ENCODE peak calls at places on chromosome 2, in seven cellular contexts. P is progenitor cell of endocrine pancreas, I is amniotic epithelial cell, X is COR-L47, R is RWPE2, J is ACHN, Y is Karpas-422. Z is an unnamed sample.

GRCh38 chr2:224885836-224886547 is 156.3 kb downstream of the DOCK10 start:
- DNase-seq in P (no peak), I (peak), X (no peak), R (no peak), J (peak), Y (peak), Z (peak)

GRCh38 chr2:8543412-8544167 is 138.3 kb upstream of the ID2 start:
- DNase-seq in P (no peak), I (peak), X (no peak), R (peak), J (peak), Y (no peak), Z (peak)

GRCh38 chr2:108396845-108397244 is 19.1 kb downstream of the SULT1C4 start:
- DNase-seq in P (no peak), I (peak), X (no peak), R (no peak), J (peak), Y (peak), Z (no peak)

GRCh38 chr2:121365061-121365460 is 80.1 kb upstream of the TFCP2L1 start:
- DNase-seq in P (no peak), I (no peak), X (no peak), R (no peak), J (no peak), Y (no peak), Z (no peak)

GRCh38 chr2:164697688-164698290 is 76.5 kb upstream of the GRB14 start:
- DNase-seq in P (no peak), I (no peak), X (peak), R (no peak), J (peak), Y (peak), Z (no peak)

GRCh38 chr2:185335879-185336278 is 402.7 kb upstream of the FSIP2 start:
- DNase-seq in P (no peak), I (no peak), X (no peak), R (no peak), J (no peak), Y (no peak), Z (no peak)

GRCh38 chr2:85458611-85459563 is 40.4 kb downstream of the SH2D6 start:
- DNase-seq in P (no peak), I (peak), X (no peak), R (no peak), J (no peak), Y (no peak), Z (no peak)

GRCh38 chr2:238422940-238423339 is 3.8 kb upstream of the ASB1 start:
- DNase-seq in P (no peak), I (no peak), X (no peak), R (no peak), J (no peak), Y (no peak), Z (no peak)

GRCh38 chr2:225998653-225999052 is 599.1 kb downstream of the NYAP2 start:
- DNase-seq in P (no peak), I (peak), X (no peak), R (no peak), J (peak), Y (no peak), Z (no peak)

GRCh38 chr2:233209978-233210680 is 41.3 kb upstream of the ATG16L1 start:
- DNase-seq in P (no peak), I (peak), X (no peak), R (no peak), J (peak), Y (no peak), Z (no peak)

GRCh38 chr2:235458839-235459273 is 35.0 kb upstream of the AGAP1 start:
- DNase-seq in P (no peak), I (peak), X (no peak), R (peak), J (peak), Y (no peak), Z (peak)

GRCh38 chr2:24635181-24635580 is 144.1 kb downstream of the NCOA1 start:
- DNase-seq in P (no peak), I (peak), X (no peak), R (no peak), J (no peak), Y (peak), Z (no peak)

GRCh38 chr2:49858657-49859056 is 704.3 kb upstream of the FSHR start:
- DNase-seq in P (no peak), I (no peak), X (no peak), R (no peak), J (no peak), Y (no peak), Z (no peak)

GRCh38 chr2:219571311-219572236 is at the start of gene OBSL1:
- DNase-seq in P (peak), I (peak), X (peak), R (peak), J (peak), Y (no peak), Z (peak)

GRCh38 chr2:62287895-62288589 is 92.1 kb downstream of the B3GNT2 start:
- DNase-seq in P (no peak), I (peak), X (peak), R (peak), J (peak), Y (no peak), Z (peak)

GRCh38 chr2:163659224-163659623 is 76.6 kb downstream of the FIGN start:
- DNase-seq in P (no peak), I (peak), X (no peak), R (no peak), J (no peak), Y (no peak), Z (no peak)

GRCh38 chr2:3303583-3304406 is 73.8 kb downstream of the EIPR1 start:
- DNase-seq in P (peak), I (peak), X (peak), R (no peak), J (peak), Y (peak), Z (peak)

GRCh38 chr2:212409560-212409959 is 129.0 kb downstream of the ERBB4 start:
- DNase-seq in P (no peak), I (no peak), X (no peak), R (no peak), J (no peak), Y (no peak), Z (no peak)

GRCh38 chr2:158797963-158798700 is 3.0 kb downstream of the DAPL1 start:
- DNase-seq in P (no peak), I (peak), X (no peak), R (no peak), J (no peak), Y (no peak), Z (no peak)

GRCh38 chr2:178269825-178270224 is 75.5 kb downstream of the OSBPL6 start:
- DNase-seq in P (no peak), I (no peak), X (no peak), R (no peak), J (no peak), Y (no peak), Z (no peak)

GRCh38 chr2:17163628-17164027 is 354.6 kb downstream of the RAD51AP2 start:
- DNase-seq in P (no peak), I (no peak), X (no peak), R (no peak), J (no peak), Y (no peak), Z (no peak)

GRCh38 chr2:8094571-8094970 is 587.3 kb upstream of the ID2 start:
- DNase-seq in P (no peak), I (no peak), X (no peak), R (no peak), J (no peak), Y (no peak), Z (peak)

GRCh38 chr2:96116879-96117533 is 635 bp upstream of the ADRA2B start:
- DNase-seq in P (peak), I (no peak), X (peak), R (peak), J (peak), Y (peak), Z (no peak)

GRCh38 chr2:71223767-71224333 is 3.1 kb downstream of the PAIP2B start:
- DNase-seq in P (no peak), I (peak), X (peak), R (peak), J (peak), Y (peak), Z (no peak)

GRCh38 chr2:105338020-105338385 is 663 bp downstream of the C2orf49 start:
- DNase-seq in P (no peak), I (no peak), X (no peak), R (no peak), J (peak), Y (no peak), Z (no peak)

GRCh38 chr2:8312861-8313768 is 368.7 kb upstream of the ID2 start:
- DNase-seq in P (no peak), I (peak), X (no peak), R (no peak), J (no peak), Y (peak), Z (no peak)

GRCh38 chr2:41774011-41774605 is 273.7 kb upstream of the PKDCC start:
- DNase-seq in P (no peak), I (peak), X (no peak), R (no peak), J (no peak), Y (no peak), Z (no peak)

GRCh38 chr2:169397697-169398096 is 35.4 kb upstream of the LRP2 start:
- DNase-seq in P (no peak), I (peak), X (no peak), R (no peak), J (peak), Y (peak), Z (no peak)

GRCh38 chr2:151978709-151979108 is 120.1 kb downstream of the CACNB4 start:
- DNase-seq in P (no peak), I (no peak), X (no peak), R (no peak), J (no peak), Y (no peak), Z (no peak)

GRCh38 chr2:3059111-3059990 is 318.3 kb downstream of the EIPR1 start:
- DNase-seq in P (no peak), I (no peak), X (no peak), R (no peak), J (no peak), Y (no peak), Z (no peak)

GRCh38 chr2:165425556-165425955 is 43.9 kb upstream of the CSRNP3 start:
- DNase-seq in P (no peak), I (no peak), X (no peak), R (no peak), J (no peak), Y (no peak), Z (no peak)

GRCh38 chr2:287471-287885 is 413 bp downstream of the ALKAL2 start:
- DNase-seq in P (peak), I (peak), X (no peak), R (no peak), J (peak), Y (no peak), Z (no peak)